ENCODE peak calls at places on chromosomes 4 and X, in eight cellular contexts. N is osteocyte, V is AG09319, L is cardiac muscle cell, B is fibroblast of mammary gland, O is GM12865, C is pancreas, U is fibroblast of pulmonary artery. T is an unnamed sample.

GRCh38 chr4:128668566-128668965 is 140.9 kb upstream of the JADE1 start:
- DNase-seq in O (no peak), V (no peak), B (no peak), U (no peak), N (no peak), L (no peak), C (no peak), T (no peak)

GRCh38 chr4:108446554-108446953 is 173.8 kb upstream of the RPL34 start:
- DNase-seq in C (no peak), N (no peak), O (no peak), L (no peak), U (no peak), B (no peak), V (no peak), T (no peak)

GRCh38 chr4:64341711-64342110 is 67.5 kb downstream of the TECRL start:
- DNase-seq in U (no peak), B (no peak), O (no peak), C (no peak), N (no peak), V (no peak), L (no peak), T (no peak)

GRCh38 chr4:68344785-68345184 is 5.1 kb downstream of the YTHDC1 start:
- DNase-seq in L (no peak), N (no peak), V (no peak), U (no peak), C (no peak), B (no peak), O (no peak), T (no peak)

GRCh38 chrX:96715412-96715940 is 30.8 kb downstream of the DIAPH2 start:
- DNase-seq in O (no peak), N (no peak), C (no peak), B (peak; percentile 33), L (no peak), V (no peak), U (peak; percentile 18), T (no peak)

GRCh38 chr4:5927116-5927515 is 34.2 kb upstream of the CRMP1 start:
- DNase-seq in O (no peak), L (no peak), C (no peak), U (no peak), V (no peak), B (no peak), N (no peak), T (no peak)

GRCh38 chr4:118124977-118125376 is 90.7 kb downstream of the NDST3 start:
- DNase-seq in O (no peak), B (no peak), U (no peak), L (no peak), C (no peak), N (no peak), V (no peak), T (no peak)

GRCh38 chr4:14100349-14100748 is 472.8 kb upstream of the BOD1L1 start:
- DNase-seq in O (no peak), L (peak; percentile 49), V (no peak), C (no peak), U (peak; percentile 39), N (no peak), B (no peak), T (no peak)

GRCh38 chr4:6112606-6113290 is 87.6 kb downstream of the JAKMIP1 start:
- DNase-seq in C (no peak), U (no peak), L (no peak), B (no peak), O (no peak), V (no peak), N (no peak), T (no peak)

GRCh38 chrX:128425546-128425945 is 373.3 kb upstream of the ACTRT1 start:
- DNase-seq in B (no peak), U (no peak), C (no peak), L (no peak), N (no peak), V (no peak), O (no peak), T (no peak)

GRCh38 chr4:119735136-119735770 is 106.6 kb upstream of the PDE5A start:
- DNase-seq in U (peak; percentile 74), N (no peak), B (peak; percentile 91), V (peak; percentile 86), C (no peak), L (peak; percentile 69), O (no peak), T (no peak)

GRCh38 chrX:106249706-106250379 is 81.7 kb downstream of the PWWP3B start:
- DNase-seq in C (no peak), B (peak; percentile 33), L (peak; percentile 58), N (no peak), U (peak; percentile 60), O (no peak), V (no peak), T (no peak)

GRCh38 chr4:79198886-79199591 is 126.8 kb downstream of the NAA11 start:
- DNase-seq in O (no peak), N (no peak), B (no peak), C (no peak), U (no peak), V (no peak), L (no peak), T (no peak)

GRCh38 chr4:109702950-109703663 is at the start of gene CASP6:
- DNase-seq in N (peak; percentile 91), L (peak; percentile 83), V (peak; percentile 35), O (peak; percentile 73), U (peak; percentile 76), B (peak; percentile 61), C (peak; percentile 88), T (peak; percentile 85)

GRCh38 chrX:112473654-112474053 is 206.1 kb downstream of the LHFPL1 start:
- DNase-seq in N (no peak), B (no peak), O (no peak), V (no peak), L (no peak), U (no peak), C (no peak), T (no peak)

GRCh38 chrX:118523920-118524319 is 28.3 kb downstream of the DOCK11 start:
- DNase-seq in C (no peak), L (no peak), O (peak; percentile 51), N (no peak), V (no peak), U (no peak), B (no peak), T (no peak)

GRCh38 chr4:95625020-95625419 is 76.2 kb upstream of the UNC5C start:
- DNase-seq in L (no peak), C (no peak), B (no peak), O (no peak), V (no peak), N (no peak), U (no peak), T (no peak)

DNA sequence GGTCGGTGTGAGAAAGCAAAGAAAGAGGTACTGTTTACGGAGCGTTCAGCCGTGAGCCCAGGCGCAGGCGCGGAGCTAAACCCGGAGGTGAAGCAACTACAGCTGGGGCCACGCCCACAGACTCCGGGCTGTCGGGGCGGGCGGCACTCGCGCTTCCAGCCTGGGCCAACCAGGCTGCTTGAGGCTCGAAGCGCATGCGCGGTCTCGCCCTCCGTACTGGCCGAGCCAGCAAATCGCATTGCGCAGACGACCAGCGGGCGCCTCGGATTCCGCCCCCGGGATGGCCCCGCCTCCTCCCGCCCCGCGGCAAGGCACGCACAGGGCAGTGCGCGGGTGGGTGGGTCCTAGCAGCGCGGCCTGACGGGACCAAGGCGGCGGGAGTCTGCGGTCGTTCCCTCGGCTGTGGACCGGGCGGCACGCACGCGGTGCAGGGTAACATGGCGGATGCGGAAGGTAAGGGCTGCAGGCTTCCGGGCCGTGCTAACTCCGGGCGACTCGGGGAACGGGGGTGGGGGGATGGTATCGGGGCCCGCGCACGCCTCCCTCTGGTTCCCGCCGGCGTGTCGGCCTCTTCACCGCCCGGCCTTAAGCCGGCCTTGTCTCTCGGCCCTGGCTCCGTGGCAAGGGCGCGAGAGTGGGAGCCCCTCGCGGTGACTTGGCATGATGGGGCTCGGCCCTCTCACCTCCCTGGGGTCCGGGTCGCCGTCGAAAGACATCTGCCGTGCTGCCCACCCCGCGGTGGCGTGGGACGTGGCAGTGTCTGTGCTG is at the start of gene DKC1:
- DNase-seq in O (peak; percentile 98), U (peak; percentile 96), L (peak; percentile 97), C (peak; percentile 96), B (peak; percentile 92), N (peak; percentile 98), V (peak; percentile 88), T (peak; percentile 93)
- TF ChIP-seq CTCF in O (no peak), U (no peak), L (no peak), C (no peak), B (no peak), N (peak; percentile 21), V (peak; percentile 18), T (no peak)

DNA sequence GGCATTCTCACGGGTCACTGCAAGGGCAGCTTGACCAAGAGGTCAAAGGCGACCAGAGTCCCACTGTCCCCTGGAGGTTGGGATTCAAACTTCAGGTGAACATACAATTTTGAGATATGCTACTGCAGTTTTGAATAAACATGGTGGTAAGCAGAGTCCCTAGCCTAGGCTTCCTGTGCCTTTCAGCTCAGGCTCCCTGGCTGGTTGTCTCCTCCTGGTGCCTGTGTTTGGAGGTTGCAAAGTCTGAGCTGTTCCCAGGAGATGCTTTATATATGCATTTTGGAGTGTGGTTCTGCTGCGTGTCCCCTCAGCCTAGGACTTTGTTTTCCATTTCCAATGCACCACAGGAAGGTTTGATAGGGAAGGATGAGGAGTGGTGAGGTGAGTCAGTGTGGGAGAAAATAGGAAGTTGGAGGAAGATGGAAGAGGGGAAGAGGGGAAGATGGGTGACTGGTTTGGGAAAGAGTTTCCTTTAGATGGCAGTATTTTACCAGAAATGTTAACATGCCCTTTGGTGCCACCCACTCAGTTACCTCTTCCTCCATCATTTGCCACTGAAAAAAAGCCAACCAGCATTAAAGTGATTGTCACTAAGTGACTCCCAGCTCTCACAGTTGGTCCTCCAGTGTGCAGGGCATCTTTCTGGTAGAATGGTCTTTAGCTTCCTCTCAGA is 211.7 kb upstream of the AGTR2 start:
- DNase-seq in C (no peak), N (no peak), L (no peak), U (no peak), V (no peak), O (no peak), B (no peak), T (no peak)
- TF ChIP-seq CTCF in C (no peak), N (no peak), L (no peak), U (no peak), V (no peak), O (no peak), B (peak; percentile 13), T (no peak)

GRCh38 chr4:139878050-139878449 is 212.4 kb downstream of the MGST2 start:
- DNase-seq in V (no peak), U (no peak), O (no peak), B (no peak), C (no peak), N (no peak), L (no peak), T (no peak)
- TF ChIP-seq CTCF in V (no peak), U (no peak), O (no peak), B (no peak), C (no peak), N (no peak), L (no peak), T (no peak)

DNA sequence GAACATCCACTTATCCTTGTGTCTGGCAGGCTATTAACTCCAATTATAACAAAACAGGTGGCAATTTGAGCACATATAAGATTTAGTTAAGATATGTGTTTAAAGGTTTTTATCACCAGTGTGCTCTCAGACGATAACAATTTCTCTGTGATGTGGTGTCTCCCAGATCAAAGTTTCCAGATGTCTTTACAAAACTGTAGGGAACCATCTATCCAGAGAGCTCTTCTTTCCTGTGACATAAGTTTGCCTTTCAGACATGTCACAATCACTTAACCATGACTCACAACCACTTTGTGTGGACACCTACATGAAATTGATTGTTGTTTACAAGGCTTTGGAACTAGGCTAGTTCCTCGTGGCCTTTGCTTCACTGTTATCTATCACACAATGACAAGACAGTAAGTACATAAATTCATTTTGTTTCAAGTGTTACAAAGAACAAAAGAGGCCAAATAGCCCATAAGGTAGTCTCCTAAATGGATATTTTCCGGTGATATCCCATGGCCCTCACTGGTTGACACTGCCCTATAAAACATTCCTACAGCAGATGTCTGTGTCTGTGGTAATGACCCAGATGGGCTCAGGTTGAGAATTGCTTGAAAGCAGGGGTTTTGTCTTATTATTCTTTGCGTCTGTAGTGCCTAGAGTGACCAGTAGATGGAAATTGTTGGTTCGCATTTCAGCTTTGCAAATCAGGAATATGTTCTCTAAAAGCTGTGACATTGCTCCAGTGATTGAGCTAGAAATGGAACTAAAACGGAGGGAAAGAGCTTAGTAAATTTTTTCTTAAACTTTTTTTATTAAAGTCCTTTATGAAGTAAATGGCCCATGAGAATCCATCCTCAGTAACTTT is 297.8 kb upstream of the FAM241A start:
- DNase-seq in O (no peak), B (peak; percentile 21), N (no peak), U (peak; percentile 2), V (no peak), C (no peak), L (peak; percentile 2), T (no peak)
- TF ChIP-seq CTCF in O (peak; percentile 12), B (peak; percentile 37), N (peak; percentile 19), U (peak; percentile 14), V (peak; percentile 8), C (no peak), L (no peak), T (no peak)

T was measured in GM20000.